ENCODE peak calls at places on chromosome 5, in seven cellular contexts. One of them, this sample, is unnamed.

GRCh38 chr5:109249126-109249525 is 160.6 kb downstream of the PJA2 start:
- DNase-seq in ovary: no peak
- DNase-seq in heart left ventricle: no peak
- DNase-seq in uterus: no peak
- DNase-seq in GM12892: no peak
- DNase-seq in transverse colon: no peak
- DNase-seq in lower leg skin: no peak
- DNase-seq in this sample: no peak

GRCh38 chr5:179273074-179273435 is 72.2 kb downstream of the ADAMTS2 start:
- DNase-seq in ovary: peak
- DNase-seq in heart left ventricle: peak
- DNase-seq in uterus: peak
- DNase-seq in GM12892: no peak
- DNase-seq in transverse colon: no peak
- DNase-seq in lower leg skin: no peak
- DNase-seq in this sample: no peak

GRCh38 chr5:72852356-72852755 is 35.9 kb downstream of the TNPO1 start:
- DNase-seq in ovary: no peak
- DNase-seq in heart left ventricle: no peak
- DNase-seq in uterus: no peak
- DNase-seq in GM12892: no peak
- DNase-seq in transverse colon: no peak
- DNase-seq in lower leg skin: no peak
- DNase-seq in this sample: no peak

GRCh38 chr5:87079219-87079618 is 188.5 kb upstream of the RASA1 start:
- DNase-seq in ovary: no peak
- DNase-seq in heart left ventricle: no peak
- DNase-seq in uterus: no peak
- DNase-seq in GM12892: no peak
- DNase-seq in transverse colon: no peak
- DNase-seq in lower leg skin: peak
- DNase-seq in this sample: peak

GRCh38 chr5:71783891-71784290 is 64.8 kb downstream of the CARTPT start:
- DNase-seq in ovary: no peak
- DNase-seq in heart left ventricle: no peak
- DNase-seq in uterus: no peak
- DNase-seq in GM12892: no peak
- DNase-seq in transverse colon: no peak
- DNase-seq in lower leg skin: no peak
- DNase-seq in this sample: no peak

GRCh38 chr5:95284512-95285405 is at the start of gene MCTP1:
- DNase-seq in ovary: no peak
- DNase-seq in heart left ventricle: peak
- DNase-seq in uterus: no peak
- DNase-seq in GM12892: peak
- DNase-seq in transverse colon: no peak
- DNase-seq in lower leg skin: no peak
- DNase-seq in this sample: peak

GRCh38 chr5:14587143-14587542 is 5.6 kb downstream of the OTULINL start:
- DNase-seq in ovary: no peak
- DNase-seq in heart left ventricle: peak
- DNase-seq in uterus: no peak
- DNase-seq in GM12892: no peak
- DNase-seq in transverse colon: no peak
- DNase-seq in lower leg skin: peak
- DNase-seq in this sample: no peak

GRCh38 chr5:106481375-106481774 is 1189.4 kb downstream of the EFNA5 start:
- DNase-seq in ovary: no peak
- DNase-seq in heart left ventricle: no peak
- DNase-seq in uterus: no peak
- DNase-seq in GM12892: no peak
- DNase-seq in transverse colon: no peak
- DNase-seq in lower leg skin: no peak
- DNase-seq in this sample: no peak

GRCh38 chr5:139391570-139392323 is 2.0 kb upstream of the MZB1 start:
- DNase-seq in ovary: no peak
- DNase-seq in heart left ventricle: no peak
- DNase-seq in uterus: no peak
- DNase-seq in GM12892: no peak
- DNase-seq in transverse colon: peak
- DNase-seq in lower leg skin: no peak
- DNase-seq in this sample: no peak

GRCh38 chr5:113974976-113975375 is 386.9 kb upstream of the KCNN2 start:
- DNase-seq in ovary: no peak
- DNase-seq in heart left ventricle: no peak
- DNase-seq in uterus: no peak
- DNase-seq in GM12892: no peak
- DNase-seq in transverse colon: no peak
- DNase-seq in lower leg skin: no peak
- DNase-seq in this sample: no peak

GRCh38 chr5:60677831-60678664 is 21.9 kb downstream of the DEPDC1B start:
- DNase-seq in ovary: no peak
- DNase-seq in heart left ventricle: no peak
- DNase-seq in uterus: no peak
- DNase-seq in GM12892: no peak
- DNase-seq in transverse colon: peak
- DNase-seq in lower leg skin: no peak
- DNase-seq in this sample: peak

GRCh38 chr5:82348749-82349148 is 70.6 kb upstream of the RPS23 start:
- DNase-seq in ovary: no peak
- DNase-seq in heart left ventricle: no peak
- DNase-seq in uterus: no peak
- DNase-seq in GM12892: no peak
- DNase-seq in transverse colon: no peak
- DNase-seq in lower leg skin: no peak
- DNase-seq in this sample: no peak

GRCh38 chr5:172133359-172134029 is 54.5 kb downstream of the STK10 start:
- DNase-seq in ovary: no peak
- DNase-seq in heart left ventricle: no peak
- DNase-seq in uterus: no peak
- DNase-seq in GM12892: no peak
- DNase-seq in transverse colon: no peak
- DNase-seq in lower leg skin: peak
- DNase-seq in this sample: no peak

DNA sequence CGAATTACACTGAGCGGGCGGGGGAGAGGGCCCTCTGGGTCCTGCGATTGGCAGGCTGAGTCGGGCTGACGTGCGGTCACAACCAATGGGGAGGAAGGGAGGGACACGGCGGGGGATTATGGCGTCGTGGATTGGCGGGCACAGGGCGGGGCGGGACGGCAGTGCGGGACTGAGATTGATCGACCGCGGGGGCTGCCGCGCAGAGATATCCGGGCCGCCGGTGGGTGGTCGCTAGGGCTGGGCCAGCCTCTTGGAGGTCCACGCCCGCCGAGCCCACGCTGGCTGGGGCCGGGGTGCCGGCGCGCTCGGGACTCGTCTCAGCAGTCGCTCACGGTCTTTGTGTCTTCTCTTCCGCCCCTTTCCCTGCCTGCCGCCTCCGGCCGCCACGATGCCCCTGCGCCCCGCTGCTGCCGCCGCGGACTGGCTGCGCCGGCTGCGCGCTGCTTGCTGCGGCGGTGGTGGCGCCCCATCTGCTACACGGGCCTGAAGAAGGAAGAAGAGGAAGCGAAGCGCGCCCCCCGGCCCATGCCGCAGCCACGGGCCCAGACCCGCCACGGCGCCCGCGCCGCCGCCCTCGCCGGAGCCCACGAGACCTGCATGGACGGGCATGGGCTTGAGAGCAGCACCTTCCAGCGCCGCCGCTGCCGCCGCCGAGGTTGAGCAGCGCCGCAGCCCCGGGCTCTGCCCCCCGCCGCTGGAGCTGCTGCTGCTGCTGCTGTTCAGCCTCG is at the start of gene RGMB:
- DNase-seq in ovary: peak
- DNase-seq in heart left ventricle: peak
- DNase-seq in uterus: peak
- DNase-seq in GM12892: peak
- DNase-seq in transverse colon: peak
- DNase-seq in lower leg skin: peak
- DNase-seq in this sample: peak
- TF ChIP-seq POLR2A in ovary: peak
- TF ChIP-seq POLR2A in heart left ventricle: peak
- TF ChIP-seq POLR2A in uterus: peak
- TF ChIP-seq POLR2A in GM12892: peak
- TF ChIP-seq POLR2A in transverse colon: peak
- TF ChIP-seq POLR2A in lower leg skin: no peak
- TF ChIP-seq POLR2A in this sample: no peak

GRCh38 chr5:151082274-151082902 is 1.6 kb upstream of the TNIP1 start:
- DNase-seq in ovary: no peak
- DNase-seq in heart left ventricle: no peak
- DNase-seq in uterus: no peak
- DNase-seq in GM12892: no peak
- DNase-seq in transverse colon: peak
- DNase-seq in lower leg skin: no peak
- DNase-seq in this sample: peak

GRCh38 chr5:151079838-151080619 is 805 bp downstream of the TNIP1 start:
- DNase-seq in ovary: no peak
- DNase-seq in heart left ventricle: no peak
- DNase-seq in uterus: no peak
- DNase-seq in GM12892: no peak
- DNase-seq in transverse colon: no peak
- DNase-seq in lower leg skin: no peak
- DNase-seq in this sample: peak

GRCh38 chr5:151078490-151079262 is 2.2 kb downstream of the TNIP1 start:
- DNase-seq in ovary: no peak
- DNase-seq in heart left ventricle: no peak
- DNase-seq in uterus: no peak
- DNase-seq in GM12892: peak
- DNase-seq in transverse colon: peak
- DNase-seq in lower leg skin: no peak
- DNase-seq in this sample: no peak

GRCh38 chr5:151081426-151082273 is 816 bp upstream of the TNIP1 start:
- DNase-seq in ovary: no peak
- DNase-seq in heart left ventricle: no peak
- DNase-seq in uterus: peak
- DNase-seq in GM12892: no peak
- DNase-seq in transverse colon: no peak
- DNase-seq in lower leg skin: no peak
- DNase-seq in this sample: peak

GRCh38 chr5:151080620-151081425 is at the start of gene TNIP1:
- DNase-seq in ovary: peak
- DNase-seq in heart left ventricle: peak
- DNase-seq in uterus: peak
- DNase-seq in GM12892: peak
- DNase-seq in transverse colon: peak
- DNase-seq in lower leg skin: peak
- DNase-seq in this sample: peak
- TF ChIP-seq POLR2A in ovary: peak
- TF ChIP-seq POLR2A in heart left ventricle: no peak
- TF ChIP-seq POLR2A in uterus: peak
- TF ChIP-seq POLR2A in GM12892: peak
- TF ChIP-seq POLR2A in transverse colon: peak
- TF ChIP-seq POLR2A in lower leg skin: no peak
- TF ChIP-seq POLR2A in this sample: peak

DNA sequence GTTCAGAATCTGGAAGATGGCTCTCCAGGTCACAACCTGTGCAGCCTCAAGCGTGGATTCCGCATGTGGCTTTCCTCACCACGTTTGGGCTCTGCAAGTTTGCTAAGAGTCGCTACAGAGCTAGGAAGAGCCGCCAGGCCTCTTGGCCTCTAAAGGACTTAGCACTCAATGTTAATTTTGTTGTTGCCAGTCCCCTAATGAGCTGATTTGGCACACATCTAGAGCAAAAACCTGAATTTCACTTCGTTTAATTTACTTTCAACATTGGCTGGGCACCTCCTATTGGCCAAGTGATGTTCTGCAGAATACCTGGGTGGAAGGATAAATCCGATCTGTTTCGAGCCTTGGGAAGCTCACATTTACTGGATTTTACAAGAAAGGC is 65.8 kb upstream of the UNC5A start:
- DNase-seq in ovary: no peak
- DNase-seq in heart left ventricle: no peak
- DNase-seq in uterus: no peak
- DNase-seq in GM12892: no peak
- DNase-seq in transverse colon: no peak
- DNase-seq in lower leg skin: no peak
- DNase-seq in this sample: no peak
- TF ChIP-seq POLR2A in ovary: no peak
- TF ChIP-seq POLR2A in heart left ventricle: no peak
- TF ChIP-seq POLR2A in uterus: no peak
- TF ChIP-seq POLR2A in GM12892: no peak
- TF ChIP-seq POLR2A in transverse colon: no peak
- TF ChIP-seq POLR2A in lower leg skin: no peak
- TF ChIP-seq POLR2A in this sample: no peak

GRCh38 chr5:10565785-10566506 is 2.1 kb downstream of the ANKRD33B start:
- DNase-seq in ovary: no peak
- DNase-seq in heart left ventricle: no peak
- DNase-seq in uterus: no peak
- DNase-seq in GM12892: no peak
- DNase-seq in transverse colon: no peak
- DNase-seq in lower leg skin: peak
- DNase-seq in this sample: peak

GRCh38 chr5:10566556-10567068 is 2.7 kb downstream of the ANKRD33B start:
- DNase-seq in ovary: no peak
- DNase-seq in heart left ventricle: no peak
- DNase-seq in uterus: no peak
- DNase-seq in GM12892: no peak
- DNase-seq in transverse colon: no peak
- DNase-seq in lower leg skin: no peak
- DNase-seq in this sample: no peak

GRCh38 chr5:10563940-10564837 is at the start of gene ANKRD33B:
- DNase-seq in ovary: peak
- DNase-seq in heart left ventricle: peak
- DNase-seq in uterus: peak
- DNase-seq in GM12892: peak
- DNase-seq in transverse colon: peak
- DNase-seq in lower leg skin: peak
- DNase-seq in this sample: peak

GRCh38 chr5:10563132-10563939 is 534 bp upstream of the ANKRD33B start:
- DNase-seq in ovary: peak
- DNase-seq in heart left ventricle: peak
- DNase-seq in uterus: peak
- DNase-seq in GM12892: no peak
- DNase-seq in transverse colon: peak
- DNase-seq in lower leg skin: no peak
- DNase-seq in this sample: peak

DNA sequence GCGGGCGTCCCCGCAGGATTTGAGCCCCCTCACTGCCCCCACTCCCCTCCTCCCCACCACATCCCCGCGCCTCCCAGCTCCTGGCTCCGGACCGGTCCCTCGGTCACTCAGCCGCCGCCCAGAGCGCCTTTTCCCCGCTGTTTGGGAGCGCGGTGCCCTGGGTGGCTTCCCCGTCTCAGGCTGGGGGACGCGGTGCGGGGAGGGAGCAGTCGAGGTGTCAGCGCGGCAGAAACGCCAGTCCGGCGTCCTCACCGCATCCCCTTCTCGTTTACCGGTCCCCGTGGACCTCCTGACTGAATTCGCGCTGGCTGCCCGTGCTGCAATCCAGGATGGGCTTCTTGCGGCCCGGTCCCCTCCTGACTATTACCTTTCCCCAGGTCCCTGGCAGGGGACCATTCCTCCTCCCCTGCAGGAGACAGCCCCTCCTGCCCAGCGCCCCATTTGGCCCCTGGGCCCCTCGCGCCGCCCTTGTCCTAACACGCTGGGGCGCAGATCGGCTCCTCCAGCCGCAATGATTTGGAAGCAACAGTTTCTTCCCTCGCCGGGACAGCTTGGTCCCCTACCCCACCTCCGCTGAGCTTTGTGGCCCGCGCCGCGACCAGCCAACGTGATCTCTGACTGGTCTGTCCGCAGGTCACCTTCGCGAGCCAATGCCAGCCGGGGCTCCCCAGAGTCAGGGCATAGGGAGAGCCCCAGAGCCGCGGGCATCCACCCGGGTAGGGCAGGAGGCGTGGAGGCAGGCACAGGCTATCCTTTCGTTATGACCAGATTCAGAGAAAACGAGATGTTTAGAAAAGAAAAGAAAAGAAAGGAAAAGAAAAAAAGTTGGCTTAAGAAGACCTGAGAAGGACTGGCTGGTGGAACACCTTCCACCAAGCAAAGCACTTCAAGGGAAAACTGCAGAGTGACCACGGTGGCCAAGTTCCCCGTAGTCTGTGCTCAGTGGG is 1.2 kb downstream of the ANKRD33B start:
- DNase-seq in ovary: no peak
- DNase-seq in heart left ventricle: peak
- DNase-seq in uterus: no peak
- DNase-seq in GM12892: no peak
- DNase-seq in transverse colon: no peak
- DNase-seq in lower leg skin: no peak
- DNase-seq in this sample: no peak
- TF ChIP-seq POLR2A in ovary: no peak
- TF ChIP-seq POLR2A in heart left ventricle: no peak
- TF ChIP-seq POLR2A in uterus: no peak
- TF ChIP-seq POLR2A in GM12892: no peak
- TF ChIP-seq POLR2A in transverse colon: no peak
- TF ChIP-seq POLR2A in lower leg skin: no peak
- TF ChIP-seq POLR2A in this sample: no peak

This sample was measured in erythroblast.